ENCODE peak calls at places on chromosomes 13 and 19, in six cellular contexts. C is K562, K is HCT116, F is H1, Z is HepG2, M is GM12878. N is an unnamed sample.

GRCh38 chr13:32206097-32206740 is 108.9 kb downstream of the ZAR1L start:
- DNase-seq in C (no peak), K (no peak), F (no peak), Z (no peak), M (no peak), N (no peak)

GRCh38 chr19:12546903-12547302 is 4.4 kb downstream of the ZNF564 start:
- DNase-seq in C (no peak), K (no peak), F (no peak), Z (no peak), M (no peak), N (no peak)

GRCh38 chr19:48490980-48491792 is 20.4 kb downstream of the LMTK3 start:
- DNase-seq in C (peak; percentile 95), K (peak; percentile 71), F (peak; percentile 87), Z (no peak), M (no peak), N (no peak)

GRCh38 chr19:6717441-6717971 is 2.9 kb downstream of the C3 start:
- DNase-seq in C (no peak), K (peak; percentile 43), F (no peak), Z (no peak), M (no peak), N (no peak)

GRCh38 chr13:48770372-48770771 is 116.6 kb downstream of the CYSLTR2 start:
- DNase-seq in C (no peak), K (no peak), F (no peak), Z (no peak), M (no peak), N (no peak)

GRCh38 chr19:47729799-47730520 is 15.4 kb upstream of the NOP53 start:
- DNase-seq in C (peak; percentile 98), K (no peak), F (peak; percentile 96), Z (peak; percentile 57), M (no peak), N (peak; percentile 66)

GRCh38 chr19:7644550-7644877 is 7.6 kb downstream of the STXBP2 start:
- DNase-seq in C (no peak), K (no peak), F (no peak), Z (no peak), M (no peak), N (no peak)

GRCh38 chr13:76023644-76024043 is 387.5 kb downstream of the LMO7 start:
- DNase-seq in C (no peak), K (no peak), F (no peak), Z (no peak), M (no peak), N (no peak)

GRCh38 chr13:44107357-44108121 is 227.8 kb downstream of the LACC1 start:
- DNase-seq in C (no peak), K (no peak), F (no peak), Z (peak; percentile 2), M (no peak), N (no peak)

GRCh38 chr19:19105365-19106060 is 32.8 kb downstream of the TMEM161A start:
- DNase-seq in C (peak; percentile 95), K (peak; percentile 53), F (peak; percentile 88), Z (peak; percentile 48), M (peak; percentile 13), N (peak; percentile 63)
- TF ChIP-seq ZNF274 in C (no peak), K (no peak), F (no peak), Z (no peak), M (no peak), N (no peak)

GRCh38 chr19:43674630-43674982 is 4.6 kb upstream of the PLAUR start:
- DNase-seq in C (no peak), K (no peak), F (no peak), Z (no peak), M (no peak), N (no peak)

GRCh38 chr19:43673702-43674629 is 4.0 kb upstream of the PLAUR start:
- DNase-seq in C (no peak), K (no peak), F (no peak), Z (no peak), M (no peak), N (no peak)

GRCh38 chr19:43668406-43669158 is 1.4 kb downstream of the PLAUR start:
- DNase-seq in C (peak; percentile 97), K (peak; percentile 98), F (peak; percentile 99), Z (peak; percentile 96), M (peak; percentile 95), N (peak; percentile 96)

GRCh38 chr19:43675269-43675879 is 5.4 kb upstream of the PLAUR start:
- DNase-seq in C (no peak), K (peak; percentile 92), F (no peak), Z (no peak), M (peak; percentile 34), N (no peak)

DNA sequence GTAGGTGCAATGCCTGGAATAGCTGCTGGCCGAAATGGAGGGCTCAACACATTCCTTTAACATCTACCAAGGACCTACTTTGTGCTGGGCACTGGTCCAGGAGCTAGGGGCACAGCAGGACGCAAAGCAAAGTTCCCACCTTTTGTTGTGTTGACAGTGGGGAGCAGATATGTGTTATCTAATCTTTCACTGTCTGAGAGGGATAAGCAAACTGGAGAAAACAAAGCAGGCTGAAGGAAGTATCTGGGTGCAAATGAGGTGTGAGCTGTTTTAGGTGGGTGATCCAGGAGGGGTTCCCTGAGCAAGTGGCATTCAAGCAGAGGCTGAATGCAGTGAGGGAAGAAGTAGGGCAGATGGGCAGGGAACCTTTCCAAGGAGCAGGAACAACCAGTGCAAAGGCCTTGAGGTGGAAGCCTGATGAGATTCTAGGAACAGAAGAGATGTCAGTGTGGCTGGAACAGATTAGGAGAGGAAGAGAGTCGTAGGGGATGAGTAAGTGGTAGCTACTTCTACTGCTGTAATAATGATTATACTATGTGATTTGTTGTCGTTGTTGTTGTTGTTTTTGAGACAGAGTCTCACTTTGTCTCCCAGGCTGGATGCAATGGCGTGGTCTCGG is 2.2 kb upstream of the PLAUR start:
- DNase-seq in C (no peak), K (no peak), F (no peak), Z (no peak), M (no peak), N (no peak)
- H3K4me3 ChIP-seq in C (no peak overlapping the region), K (no peak overlapping the region), F (no peak overlapping the region), Z (no peak overlapping the region), M (no peak overlapping the region), N (no peak overlapping the region)

GRCh38 chr19:28388988-28389387 is 824.0 kb downstream of the UQCRFS1 start:
- DNase-seq in C (no peak), K (no peak), F (no peak), Z (no peak), M (no peak), N (no peak)

GRCh38 chr19:28394705-28395104 is 818.2 kb downstream of the UQCRFS1 start:
- DNase-seq in C (no peak), K (no peak), F (no peak), Z (no peak), M (no peak), N (no peak)

GRCh38 chr19:28397311-28397710 is 815.6 kb downstream of the UQCRFS1 start:
- DNase-seq in C (no peak), K (no peak), F (no peak), Z (no peak), M (no peak), N (no peak)

GRCh38 chr19:28396259-28396940 is 816.6 kb downstream of the UQCRFS1 start:
- DNase-seq in C (peak; percentile 31), K (no peak), F (no peak), Z (no peak), M (no peak), N (no peak)

GRCh38 chr19:28393574-28394336 is 819.2 kb downstream of the UQCRFS1 start:
- DNase-seq in C (no peak), K (no peak), F (no peak), Z (no peak), M (no peak), N (peak; percentile 27)
- TF ChIP-seq ZNF274 in C (no peak), K (no peak), F (no peak), Z (no peak), M (no peak), N (no peak)

GRCh38 chr19:32351807-32352630 is 6.6 kb downstream of the ZNF507 start:
- DNase-seq in C (no peak), K (no peak), F (no peak), Z (no peak), M (no peak), N (no peak)
- H3K4me3 ChIP-seq in C (no peak overlapping the region), K (no peak overlapping the region), F (no peak overlapping the region), Z (no peak overlapping the region), M (no peak overlapping the region), N (no peak overlapping the region)

DNA sequence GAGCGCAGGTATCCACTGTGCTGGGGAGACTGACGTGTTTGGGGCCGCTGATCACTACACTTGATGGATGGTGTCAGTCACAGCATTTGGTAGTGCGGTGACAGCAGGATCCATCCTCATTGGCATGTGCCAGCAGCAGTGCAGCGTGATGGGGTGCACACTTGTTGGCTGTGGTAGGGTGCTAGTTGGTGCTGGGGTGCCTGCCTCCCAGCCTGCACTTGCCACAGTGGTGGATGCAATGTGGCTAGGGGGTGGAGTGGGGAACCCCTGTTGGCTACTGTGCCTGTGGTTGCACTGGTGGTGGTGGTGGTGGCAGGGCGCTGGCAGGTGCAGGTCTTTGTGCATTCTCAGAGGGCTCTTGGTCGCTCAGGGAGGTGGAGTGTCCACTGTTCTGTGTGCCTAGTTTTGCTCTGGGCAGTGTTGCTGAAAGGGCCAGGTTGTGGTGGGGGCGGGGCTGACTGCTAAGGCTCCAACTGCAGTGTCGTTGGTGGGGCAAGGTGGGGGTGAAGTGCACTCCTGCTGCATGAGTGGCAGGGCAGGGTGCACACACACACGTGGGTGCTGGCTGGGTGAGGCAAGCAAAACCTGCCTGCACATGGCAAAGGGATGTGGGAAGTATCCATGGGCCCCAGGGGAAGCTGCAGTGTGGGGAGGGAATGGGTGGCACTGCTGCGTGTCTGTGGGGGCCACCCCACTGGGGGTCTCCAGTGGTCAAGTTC is 84.8 kb downstream of the ZMYM2 start:
- DNase-seq in C (no peak), K (no peak), F (no peak), Z (no peak), M (no peak), N (no peak)
- TF ChIP-seq ZNF274 in C (no peak), K (no peak), F (no peak), Z (no peak), M (no peak), N (no peak)

DNA sequence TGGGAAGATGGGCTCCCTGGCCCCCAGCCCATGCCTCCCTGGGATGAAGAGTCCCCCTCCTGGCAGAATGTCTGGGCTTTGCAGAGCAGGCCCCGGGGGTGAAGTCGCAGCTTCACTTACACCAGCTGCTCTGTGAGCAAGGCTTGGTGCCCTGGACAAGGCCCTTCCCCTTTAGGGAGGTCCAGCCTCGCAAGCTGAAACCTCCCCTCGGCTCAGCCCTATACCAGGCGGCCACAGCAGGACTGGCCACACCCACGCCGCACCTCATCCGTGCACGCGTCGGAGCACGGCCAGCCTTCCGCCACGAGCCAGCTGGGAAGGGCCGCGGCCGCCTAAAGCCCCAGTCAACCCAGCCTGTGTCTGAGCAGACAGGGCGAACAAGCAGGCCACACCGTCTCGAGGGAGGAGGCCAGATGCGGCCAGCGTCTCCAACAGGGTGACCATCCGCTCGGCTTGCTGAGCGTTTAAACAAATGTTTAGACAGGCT is 83.2 kb upstream of the MCF2L start:
- DNase-seq in C (peak; percentile 53), K (peak; percentile 37), F (peak; percentile 84), Z (peak; percentile 71), M (no peak), N (no peak)
- H3K4me3 ChIP-seq in C (no peak overlapping the region), K (peak overlapping the region; percentile 2), F (no peak overlapping the region), Z (peak overlapping the region; percentile 42), M (no peak overlapping the region), N (peak overlapping the region; percentile 24)

DNA sequence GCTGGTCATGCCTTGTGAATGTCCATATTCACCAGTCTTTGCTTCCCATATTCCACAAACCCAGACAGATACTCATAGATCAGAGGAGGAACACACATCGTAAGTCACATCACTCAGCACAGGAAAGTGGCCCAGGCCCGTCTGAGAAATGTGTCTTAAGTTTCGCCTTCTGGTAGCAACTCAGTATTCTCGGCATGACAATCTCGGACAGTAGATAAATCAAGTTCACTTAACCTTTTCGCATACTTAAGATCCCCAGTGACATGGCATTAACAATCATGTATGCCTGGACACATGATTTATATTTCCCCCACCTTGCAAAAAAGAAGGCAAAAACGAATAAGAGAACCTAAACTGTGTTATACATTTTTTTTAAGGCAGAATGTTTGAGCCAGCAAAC is 360.5 kb downstream of the TDRD3 start:
- DNase-seq in C (no peak), K (no peak), F (no peak), Z (no peak), M (no peak), N (no peak)
- TF ChIP-seq ZNF274 in C (no peak), K (no peak), F (no peak), Z (no peak), M (no peak), N (no peak)

N was measured in NT2/D1.